ENCODE peak calls at places on chromosomes 5 and 9, in five cellular contexts. S is left ventricle myocardium inferior, Q is brain microvascular endothelial cell, Z is transverse colon, N is H9. X is an unnamed sample.

GRCh38 chr5:159773062-159773924 is 143.0 kb upstream of the ADRA1B start:
- DNase-seq in Q (peak; percentile 90), N (peak; percentile 62), S (peak; percentile 77), Z (peak; percentile 60), X (peak; percentile 20)

GRCh38 chr9:115104908-115105307 is 13.0 kb downstream of the TNC start:
- DNase-seq in Q (no peak), S (no peak), Z (no peak), N (no peak), X (no peak)

GRCh38 chr5:105508519-105508918 is 1945.9 kb upstream of the NUDT12 start:
- DNase-seq in Z (no peak), N (no peak), S (no peak), Q (peak; percentile 69), X (no peak)

GRCh38 chr5:60516688-60517087 is 183.3 kb downstream of the DEPDC1B start:
- DNase-seq in Z (no peak), S (no peak), N (peak; percentile 46), Q (no peak), X (no peak)

GRCh38 chr5:141966275-141966962 is 2.5 kb upstream of the RNF14 start:
- DNase-seq in Q (no peak), N (no peak), Z (no peak), S (no peak), X (no peak)

GRCh38 chr5:112552791-112553190 is 133.7 kb upstream of the EPB41L4A start:
- DNase-seq in N (no peak), S (no peak), Q (no peak), Z (no peak), X (no peak)

GRCh38 chr5:27315541-27316282 is 277.3 kb upstream of the CDH9 start:
- DNase-seq in Q (peak; percentile 42), Z (no peak), S (no peak), N (peak; percentile 35), X (no peak)

GRCh38 chr5:78506296-78507049 is 142.1 kb downstream of the LHFPL2 start:
- DNase-seq in Z (no peak), S (no peak), N (no peak), Q (no peak), X (no peak)

GRCh38 chr5:122392844-122393243 is 80.8 kb downstream of the SNCAIP start:
- DNase-seq in N (no peak), Q (no peak), Z (no peak), S (no peak), X (no peak)

GRCh38 chr5:151896041-151896691 is 28.5 kb downstream of the GLRA1 start:
- DNase-seq in S (no peak), Z (no peak), N (peak; percentile 52), Q (peak; percentile 91), X (peak; percentile 50)

GRCh38 chr9:13083973-13084528 is 195.4 kb downstream of the MPDZ start:
- DNase-seq in Q (peak; percentile 10), S (no peak), Z (no peak), N (no peak), X (peak; percentile 46)

GRCh38 chr9:17230646-17231045 is 95.8 kb downstream of the CNTLN start:
- DNase-seq in Z (no peak), S (no peak), Q (no peak), N (no peak), X (no peak)

GRCh38 chr9:17236147-17236546 is 101.3 kb downstream of the CNTLN start:
- DNase-seq in S (no peak), Q (no peak), Z (no peak), N (no peak), X (no peak)
- H3K27ac ChIP-seq in S (no peak overlapping the region), Q (no peak overlapping the region), Z (no peak overlapping the region), N (no peak overlapping the region), X (no peak overlapping the region)

DNA sequence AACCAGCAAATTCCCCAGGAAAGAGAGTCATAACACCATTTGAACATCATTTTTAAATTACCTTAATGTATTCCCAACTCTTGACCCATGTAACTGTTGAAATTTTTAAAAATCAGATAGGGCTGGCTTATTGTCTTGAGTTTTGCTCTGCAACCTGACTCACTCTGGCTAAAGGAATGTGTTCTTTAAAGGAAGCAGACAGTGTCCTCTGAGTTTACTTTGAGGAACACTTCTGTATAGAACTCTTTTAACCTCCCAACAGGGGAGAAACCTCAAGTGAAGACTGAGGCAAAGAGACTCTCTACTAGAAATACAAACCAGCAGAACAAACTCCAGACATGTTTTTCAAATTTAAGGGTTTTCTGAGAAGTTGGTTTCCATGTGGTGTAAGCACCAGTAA is 248.9 kb downstream of the CWC27 start:
- DNase-seq in N (no peak), Q (no peak), S (no peak), Z (no peak), X (no peak)
- H3K27ac ChIP-seq in N (no peak overlapping the region), Q (no peak overlapping the region), S (no peak overlapping the region), Z (no peak overlapping the region), X (no peak overlapping the region)

DNA sequence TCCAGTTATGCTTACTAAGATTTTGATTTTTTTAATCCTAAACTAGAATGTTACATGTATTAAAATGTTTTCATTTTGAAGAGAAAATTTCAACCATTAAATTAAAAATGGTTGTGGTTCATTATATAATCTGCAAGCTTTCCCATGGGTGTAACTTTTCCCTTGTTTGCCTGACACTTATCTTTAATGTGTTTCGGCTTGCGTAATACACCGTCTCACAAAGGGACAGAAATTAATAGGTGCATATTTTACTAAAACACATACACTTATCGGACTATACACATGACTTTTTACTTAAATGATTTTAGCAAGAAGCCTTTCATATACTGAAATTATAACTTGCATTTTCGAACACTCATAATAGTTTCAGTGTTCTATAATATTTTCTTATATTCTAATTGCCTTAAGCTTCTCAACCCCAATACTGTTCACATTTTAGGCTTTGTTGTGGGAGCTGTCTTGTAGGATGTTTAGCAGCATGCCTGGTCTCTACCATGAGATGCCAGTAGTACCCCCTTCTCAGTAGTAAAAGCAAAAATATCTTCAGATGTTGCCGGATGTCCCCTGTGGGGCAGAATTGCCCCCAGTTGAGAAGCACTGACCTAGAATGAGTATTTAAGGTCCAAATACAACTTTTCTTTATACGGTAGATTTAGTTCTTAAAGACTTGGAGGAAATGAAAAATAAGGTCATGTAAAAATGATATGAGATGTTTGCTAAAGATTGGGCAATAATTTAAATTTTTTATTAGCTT is 28.6 kb downstream of the UGCG start:
- DNase-seq in S (no peak), N (no peak), Q (no peak), Z (no peak), X (no peak)
- H3K27ac ChIP-seq in S (peak overlapping the region; percentile 14), N (no peak overlapping the region), Q (peak overlapping the region; percentile 79), Z (peak overlapping the region; percentile 63), X (peak overlapping the region; percentile 2)

DNA sequence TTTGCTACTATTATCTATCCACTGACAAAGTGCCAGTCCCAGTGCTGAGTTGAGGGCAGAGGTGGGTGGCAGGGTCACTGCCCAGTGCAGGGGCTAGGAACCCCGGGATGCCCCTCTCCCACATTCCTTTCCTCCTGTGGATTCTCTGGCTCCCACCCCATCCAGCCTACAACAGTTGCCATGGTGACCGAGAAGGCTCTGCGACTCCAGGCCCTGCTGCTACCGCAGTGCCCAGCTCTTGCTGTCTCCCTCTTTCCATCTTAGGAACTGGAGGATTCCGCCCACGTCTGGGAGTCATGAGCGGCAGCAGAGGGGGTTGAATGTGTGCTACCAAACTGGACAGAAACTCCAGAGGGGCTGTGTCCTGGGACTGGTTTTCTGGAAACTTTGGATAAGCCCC is 20.8 kb upstream of the C5orf47 start:
- DNase-seq in Z (no peak), N (peak; percentile 60), S (no peak), Q (no peak), X (no peak)
- H3K27ac ChIP-seq in Z (no peak overlapping the region), N (no peak overlapping the region), S (no peak overlapping the region), Q (no peak overlapping the region), X (no peak overlapping the region)

DNA sequence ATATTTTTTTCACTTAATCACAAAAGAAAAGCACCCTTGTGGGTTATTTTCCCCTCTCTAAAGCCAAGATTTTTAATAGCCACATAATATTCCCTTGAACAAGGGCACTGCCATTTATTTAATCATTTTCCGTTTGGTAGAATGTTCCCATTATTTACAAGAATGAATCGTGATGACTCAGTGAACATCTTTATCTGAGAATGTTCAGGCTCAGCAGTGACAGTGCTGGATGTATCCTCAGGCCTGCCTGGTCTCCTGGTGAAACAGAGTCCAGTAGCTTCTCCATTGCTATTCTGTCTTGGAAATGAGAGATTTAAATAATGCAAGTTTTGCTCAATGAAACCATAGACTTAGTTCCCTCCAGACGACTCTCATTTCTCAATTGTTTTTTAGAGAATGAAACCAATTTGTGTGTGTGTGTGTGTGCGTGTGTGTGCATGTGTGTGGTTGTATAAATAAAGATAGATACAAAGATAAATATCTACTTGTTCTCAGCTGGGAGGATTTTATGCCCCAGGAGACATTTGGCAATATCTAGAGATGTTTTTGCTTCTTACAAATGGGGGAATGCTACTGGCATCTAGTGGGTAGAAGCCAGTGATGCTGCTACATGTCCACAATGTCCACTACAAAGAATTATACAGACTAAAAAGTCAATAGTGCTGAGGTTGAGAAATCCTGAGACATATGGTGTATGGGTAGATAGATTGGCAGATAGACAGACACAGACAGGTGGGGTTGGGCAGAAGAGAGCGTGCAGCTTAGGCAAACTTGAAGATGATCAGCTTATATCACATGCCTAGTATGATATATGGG is 55.0 kb downstream of the PAPPA start:
- DNase-seq in Z (no peak), Q (peak; percentile 63), S (no peak), N (no peak), X (no peak)
- H3K27ac ChIP-seq in Z (no peak overlapping the region), Q (peak overlapping the region; percentile 53), S (no peak overlapping the region), N (no peak overlapping the region), X (no peak overlapping the region)

GRCh38 chr9:38234479-38234878 is 158.0 kb upstream of the ALDH1B1 start:
- DNase-seq in Q (no peak), S (no peak), Z (no peak), N (no peak), X (no peak)

GRCh38 chr9:38233796-38234355 is 158.6 kb upstream of the ALDH1B1 start:
- DNase-seq in S (no peak), N (no peak), Q (no peak), Z (no peak), X (no peak)

GRCh38 chr9:38232895-38233294 is 159.6 kb upstream of the ALDH1B1 start:
- DNase-seq in Q (no peak), Z (no peak), S (no peak), N (no peak), X (no peak)

GRCh38 chr9:38233343-38233742 is 159.2 kb upstream of the ALDH1B1 start:
- DNase-seq in S (no peak), N (no peak), Z (no peak), Q (no peak), X (no peak)

GRCh38 chr9:38235244-38235643 is 157.3 kb upstream of the ALDH1B1 start:
- DNase-seq in S (no peak), N (no peak), Z (no peak), Q (no peak), X (no peak)
- H3K27ac ChIP-seq in S (no peak overlapping the region), N (no peak overlapping the region), Z (no peak overlapping the region), Q (no peak overlapping the region), X (no peak overlapping the region)

DNA sequence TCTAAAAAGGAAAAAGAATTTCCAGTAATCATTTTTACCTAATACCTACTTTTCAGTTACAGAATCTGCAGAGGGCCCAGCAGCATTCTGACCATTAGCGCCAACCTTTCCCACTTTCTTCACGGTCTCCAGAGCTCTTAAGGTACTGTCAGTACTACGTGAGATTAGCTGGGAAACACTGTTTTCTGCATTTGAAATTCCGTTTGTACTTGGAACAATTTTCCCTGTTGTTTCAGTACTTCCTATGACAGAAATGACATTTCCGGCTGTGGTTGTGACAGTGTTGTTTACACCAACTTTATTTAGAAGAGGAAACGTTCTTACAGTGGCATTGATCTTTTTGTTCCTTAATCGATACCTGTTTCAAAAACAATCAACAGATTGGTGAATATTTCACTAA is 36.9 kb upstream of the PDCL start:
- DNase-seq in Z (no peak), N (no peak), S (no peak), Q (no peak), X (no peak)
- H3K27ac ChIP-seq in Z (no peak overlapping the region), N (no peak overlapping the region), S (peak overlapping the region; percentile 65), Q (no peak overlapping the region), X (no peak overlapping the region)

GRCh38 chr9:93297659-93298497 is 113.9 kb downstream of the WNK2 start:
- DNase-seq in N (peak; percentile 57), Z (no peak), S (no peak), Q (no peak), X (no peak)
- H3K27ac ChIP-seq in N (no peak overlapping the region), Z (peak overlapping the region; percentile 15), S (no peak overlapping the region), Q (no peak overlapping the region), X (no peak overlapping the region)

GRCh38 chr5:131281868-131282234 is 18.0 kb downstream of the CDC42SE2 start:
- DNase-seq in Q (no peak), Z (no peak), N (no peak), S (no peak), X (no peak)
- H3K27ac ChIP-seq in Q (no peak overlapping the region), Z (peak overlapping the region; percentile 78), N (no peak overlapping the region), S (no peak overlapping the region), X (peak overlapping the region; percentile 82)